ENCODE peak calls at places on chromosomes 5 and 9, in eight cellular contexts. C is NCI-H1417; S is Peyer's patch; L is stromal cell of bone marrow; M is neuronal stem cell; K is foreskin fibroblast; D is CD4-positive, CD25-positive, alpha-beta regulatory T cell; B is cardiac muscle cell. I is an unnamed sample.

GRCh38 chr5:96172436-96172835 is 210.8 kb upstream of the ELL2 start:
- DNase-seq in C (no peak), S (no peak), L (no peak), M (no peak), K (peak; percentile 70), D (no peak), B (peak; percentile 75), I (no peak)

GRCh38 chr5:178785999-178786398 is 55.5 kb upstream of the ZNF354A start:
- DNase-seq in C (no peak), S (no peak), L (peak; percentile 5), M (no peak), K (no peak), D (no peak), B (no peak), I (no peak)

GRCh38 chr9:68912561-68912960 is 101.4 kb downstream of the PRKACG start:
- DNase-seq in C (no peak), S (no peak), L (no peak), M (no peak), K (no peak), D (peak; percentile 56), B (no peak), I (no peak)

GRCh38 chr9:93252116-93252780 is 68.3 kb downstream of the WNK2 start:
- DNase-seq in C (no peak), S (no peak), L (no peak), M (no peak), K (no peak), D (no peak), B (no peak), I (peak; percentile 1)

GRCh38 chr9:71683598-71684235 is 84.6 kb downstream of the CEMIP2 start:
- DNase-seq in C (no peak), S (no peak), L (no peak), M (peak; percentile 18), K (peak; percentile 73), D (no peak), B (peak; percentile 71), I (peak; percentile 17)

GRCh38 chr5:54964405-54964804 is 21.0 kb downstream of the ESM1 start:
- DNase-seq in C (no peak), S (no peak), L (no peak), M (no peak), K (no peak), D (no peak), B (no peak), I (no peak)

GRCh38 chr5:108084105-108084504 is 297.8 kb downstream of the FBXL17 start:
- DNase-seq in C (no peak), S (no peak), L (no peak), M (no peak), K (no peak), D (no peak), B (no peak), I (no peak)

GRCh38 chr9:3863114-3863528 is 337.3 kb upstream of the RFX3 start:
- DNase-seq in C (no peak), S (no peak), L (peak; percentile 78), M (no peak), K (peak; percentile 96), D (no peak), B (peak; percentile 70), I (no peak)

GRCh38 chr9:79858509-79858908 is 286.7 kb downstream of the TLE4 start:
- DNase-seq in C (no peak), S (no peak), L (no peak), M (no peak), K (peak; percentile 22), D (peak; percentile 64), B (peak; percentile 4), I (no peak)

GRCh38 chr9:115117999-115118470 is at the start of gene TNC:
- DNase-seq in C (peak; percentile 73), S (peak; percentile 65), L (peak; percentile 82), M (peak; percentile 52), K (peak; percentile 97), D (no peak), B (peak; percentile 78), I (peak; percentile 59)

GRCh38 chr9:91803143-91803940 is 146.7 kb downstream of the ROR2 start:
- DNase-seq in C (no peak), S (no peak), L (peak; percentile 37), M (no peak), K (peak; percentile 76), D (no peak), B (peak; percentile 49), I (no peak)

I was measured in WERI-Rb-1.